ENCODE peak calls at places on chromosomes 7 and 10, in seven cellular contexts. O, Z, J, C, D, R and A are unnamed samples.

GRCh38 chr10:113626809-113627370 is 37.0 kb downstream of the NRAP start:
- DNase-seq in C (no peak), Z (no peak), J (no peak), O (no peak), D (no peak), R (no peak), A (no peak)

GRCh38 chr10:99296605-99297004 is 32.6 kb upstream of the CNNM1 start:
- DNase-seq in J (no peak), C (no peak), R (no peak), O (no peak), D (no peak), Z (no peak), A (no peak)

GRCh38 chr10:14146005-14146404 is 184.7 kb downstream of the FRMD4A start:
- DNase-seq in J (no peak), R (no peak), O (no peak), C (no peak), Z (no peak), D (peak), A (no peak)

GRCh38 chr10:45464958-45465567 is 91.0 kb downstream of the ALOX5 start:
- DNase-seq in D (peak), C (peak), J (peak), O (no peak), Z (peak), R (no peak), A (peak)

GRCh38 chr10:72173635-72174296 is 42.0 kb upstream of the ANAPC16 start:
- DNase-seq in R (no peak), J (no peak), O (no peak), Z (no peak), C (no peak), D (peak), A (no peak)

GRCh38 chr7:108499575-108499974 is 26.4 kb downstream of the PNPLA8 start:
- DNase-seq in D (peak), O (no peak), Z (no peak), J (no peak), R (no peak), C (no peak), A (no peak)

GRCh38 chr10:76036410-76036940 is 605.1 kb downstream of the LRMDA start:
- DNase-seq in Z (peak), R (no peak), J (peak), D (peak), O (peak), C (peak), A (peak)

GRCh38 chr7:128052404-128052803 is 21.2 kb upstream of the LRRC4 start:
- DNase-seq in C (no peak), O (no peak), J (no peak), R (no peak), Z (no peak), D (no peak), A (no peak)

GRCh38 chr7:132723506-132724081 is 147.3 kb upstream of the PLXNA4 start:
- DNase-seq in D (peak), O (no peak), Z (no peak), C (no peak), R (no peak), J (no peak), A (no peak)

GRCh38 chr7:70178787-70179186 is 580.5 kb downstream of the AUTS2 start:
- DNase-seq in O (no peak), J (peak), C (no peak), D (peak), R (peak), Z (no peak), A (no peak)

GRCh38 chr7:94301024-94301588 is 93.6 kb upstream of the COL1A2 start:
- DNase-seq in C (peak), D (peak), Z (no peak), R (peak), J (peak), O (peak), A (no peak)

GRCh38 chr10:72506474-72506873 is 119.4 kb downstream of the MICU1 start:
- DNase-seq in R (no peak), C (no peak), Z (no peak), D (no peak), J (no peak), O (no peak), A (no peak)

GRCh38 chr10:74417397-74417796 is 266.4 kb downstream of the ADK start:
- DNase-seq in O (no peak), D (no peak), R (no peak), C (no peak), Z (no peak), J (no peak), A (no peak)

GRCh38 chr7:104130726-104131125 is 77.1 kb downstream of the ORC5 start:
- DNase-seq in R (no peak), D (peak), C (no peak), Z (no peak), O (no peak), J (no peak), A (no peak)

GRCh38 chr10:62899316-62899715 is 83.2 kb upstream of the EGR2 start:
- DNase-seq in O (no peak), R (no peak), J (no peak), D (no peak), C (no peak), Z (no peak), A (no peak)

GRCh38 chr7:988426-988911 is 5.5 kb downstream of the CYP2W1 start:
- DNase-seq in Z (no peak), O (no peak), R (no peak), C (no peak), J (peak), D (peak), A (no peak)